ENCODE peak calls at places on chromosomes 1 and 21, in ten cellular contexts. B, A, X, H, N, C, J, V, D and S are unnamed samples.

GRCh38 chr1:221761354-221762002 is 19.6 kb upstream of the DUSP10 start:
- DNase-seq in B (no peak), A (no peak), X (no peak), H (no peak), N (no peak), C (no peak), J (no peak), V (no peak), D (no peak), S (no peak)

GRCh38 chr1:39158330-39159086 is 46.0 kb upstream of the MACF1 start:
- DNase-seq in B (no peak), A (peak; percentile 11), X (no peak), H (peak; percentile 8), N (no peak), C (no peak), J (no peak), V (no peak), D (no peak), S (no peak)

GRCh38 chr1:66563094-66563800 is 29.3 kb downstream of the SGIP1 start:
- DNase-seq in B (no peak), A (no peak), X (peak; percentile 23), H (no peak), N (peak; percentile 73), C (no peak), J (no peak), V (no peak), D (no peak), S (peak; percentile 87)

GRCh38 chr1:36884801-36885200 is 149.5 kb downstream of the GRIK3 start:
- DNase-seq in B (no peak), A (no peak), X (no peak), H (no peak), N (no peak), C (no peak), J (no peak), V (no peak), D (no peak), S (no peak)

GRCh38 chr21:29265690-29266479 is 32.8 kb upstream of the BACH1 start:
- DNase-seq in B (no peak), A (no peak), X (no peak), H (no peak), N (no peak), C (peak; percentile 68), J (no peak), V (no peak), D (no peak), S (peak; percentile 4)

GRCh38 chr1:173715538-173715844 is 710 bp downstream of the KLHL20 start:
- DNase-seq in B (no peak), A (no peak), X (no peak), H (no peak), N (no peak), C (no peak), J (no peak), V (no peak), D (no peak), S (no peak)

GRCh38 chr1:23282967-23283366 is 61.1 kb downstream of the HNRNPR start:
- DNase-seq in B (no peak), A (no peak), X (no peak), H (no peak), N (peak; percentile 65), C (no peak), J (no peak), V (no peak), D (no peak), S (peak; percentile 90)

GRCh38 chr1:208189183-208189582 is 55.0 kb downstream of the PLXNA2 start:
- DNase-seq in B (no peak), A (no peak), X (no peak), H (peak; percentile 73), N (no peak), C (no peak), J (no peak), V (no peak), D (peak; percentile 69), S (peak; percentile 27)

GRCh38 chr1:150221552-150221951 is 14.4 kb downstream of the ANP32E start:
- DNase-seq in B (no peak), A (peak; percentile 8), X (no peak), H (peak; percentile 26), N (peak; percentile 45), C (no peak), J (no peak), V (peak; percentile 39), D (peak; percentile 18), S (peak; percentile 50)

GRCh38 chr21:39696620-39697019 is 48.4 kb upstream of the IGSF5 start:
- DNase-seq in B (no peak), A (peak; percentile 40), X (no peak), H (no peak), N (no peak), C (no peak), J (no peak), V (no peak), D (no peak), S (no peak)

GRCh38 chr1:231958448-231958847 is 331.9 kb downstream of the DISC1 start:
- DNase-seq in B (no peak), A (no peak), X (no peak), H (no peak), N (peak; percentile 20), C (no peak), J (no peak), V (no peak), D (no peak), S (peak; percentile 58)

GRCh38 chr1:7584157-7584556 is 186.9 kb upstream of the VAMP3 start:
- DNase-seq in B (no peak), A (no peak), X (no peak), H (no peak), N (no peak), C (peak; percentile 44), J (no peak), V (no peak), D (no peak), S (no peak)

GRCh38 chr1:53628286-53628955 is 110.5 kb downstream of the GLIS1 start:
- DNase-seq in B (no peak), A (no peak), X (no peak), H (no peak), N (peak; percentile 2), C (no peak), J (no peak), V (no peak), D (no peak), S (no peak)

GRCh38 chr21:38460171-38460742 is 38.0 kb downstream of the ERG start:
- DNase-seq in B (no peak), A (no peak), X (no peak), H (no peak), N (peak; percentile 77), C (no peak), J (no peak), V (no peak), D (no peak), S (peak; percentile 97)

GRCh38 chr1:164748253-164748899 is 189.4 kb downstream of the PBX1 start:
- DNase-seq in B (peak; percentile 41), A (no peak), X (peak; percentile 53), H (no peak), N (peak; percentile 59), C (no peak), J (no peak), V (no peak), D (no peak), S (peak; percentile 89)

GRCh38 chr1:220652995-220653394 is 37.2 kb upstream of the C1orf115 start:
- DNase-seq in B (no peak), A (no peak), X (no peak), H (no peak), N (no peak), C (no peak), J (no peak), V (peak; percentile 97), D (no peak), S (no peak)

GRCh38 chr1:10733967-10734366 is 62.5 kb downstream of the CASZ1 start:
- DNase-seq in B (no peak), A (peak; percentile 32), X (no peak), H (no peak), N (no peak), C (peak; percentile 69), J (no peak), V (no peak), D (no peak), S (no peak)

GRCh38 chr1:236530959-236531358 is 7.2 kb downstream of the LGALS8 start:
- DNase-seq in B (no peak), A (no peak), X (no peak), H (peak; percentile 50), N (no peak), C (no peak), J (no peak), V (no peak), D (no peak), S (no peak)

GRCh38 chr1:20484526-20485462 is 1.2 kb downstream of the CAMK2N1 start:
- DNase-seq in B (peak; percentile 27), A (peak; percentile 60), X (no peak), H (no peak), N (peak; percentile 35), C (peak; percentile 56), J (no peak), V (no peak), D (no peak), S (peak; percentile 55)

GRCh38 chr1:58576727-58577675 is at the start of gene TACSTD2:
- DNase-seq in B (peak; percentile 25), A (no peak), X (peak; percentile 64), H (no peak), N (peak; percentile 39), C (no peak), J (no peak), V (no peak), D (no peak), S (peak; percentile 47)

GRCh38 chr1:34419662-34420061 is 243.0 kb downstream of the C1orf94 start:
- DNase-seq in B (no peak), A (peak; percentile 23), X (no peak), H (no peak), N (peak; percentile 24), C (no peak), J (no peak), V (no peak), D (no peak), S (peak; percentile 50)

GRCh38 chr1:216721878-216722277 is 1.4 kb downstream of the ESRRG start:
- DNase-seq in B (no peak), A (peak; percentile 19), X (no peak), H (no peak), N (no peak), C (no peak), J (no peak), V (no peak), D (no peak), S (no peak)

GRCh38 chr1:27405074-27405473 is 12.7 kb downstream of the GPR3 start:
- DNase-seq in B (peak; percentile 55), A (no peak), X (no peak), H (no peak), N (peak; percentile 84), C (no peak), J (no peak), V (no peak), D (no peak), S (peak; percentile 67)

GRCh38 chr1:181476581-181476980 is 6.7 kb upstream of the CACNA1E start:
- DNase-seq in B (no peak), A (no peak), X (no peak), H (no peak), N (no peak), C (no peak), J (no peak), V (no peak), D (no peak), S (no peak)

GRCh38 chr1:11858158-11858557 is 587 bp downstream of the NPPB start:
- DNase-seq in B (no peak), A (no peak), X (no peak), H (no peak), N (no peak), C (no peak), J (no peak), V (no peak), D (no peak), S (no peak)

GRCh38 chr1:57276916-57277315 is 146.9 kb downstream of the DAB1 start:
- DNase-seq in B (no peak), A (no peak), X (no peak), H (no peak), N (no peak), C (no peak), J (no peak), V (no peak), D (no peak), S (no peak)

GRCh38 chr1:55888685-55889317 is 673.6 kb upstream of the USP24 start:
- DNase-seq in B (no peak), A (no peak), X (no peak), H (no peak), N (no peak), C (no peak), J (no peak), V (no peak), D (no peak), S (no peak)

GRCh38 chr1:241715956-241716355 is 63.9 kb downstream of the WDR64 start:
- DNase-seq in B (no peak), A (no peak), X (no peak), H (no peak), N (no peak), C (no peak), J (no peak), V (no peak), D (no peak), S (peak; percentile 69)